ENCODE peak calls at places on chromosomes 3 and 15, in four cellular contexts. F is HCT116, T is H1, V is SK-N-SH. W is an unnamed sample.

GRCh38 chr3:32570426-32571191 is at the start of gene DYNC1LI1:
- DNase-seq in V (peak), T (peak), F (peak), W (peak)

GRCh38 chr15:52255008-52255407 is 40.6 kb downstream of the MYO5C start:
- DNase-seq in V (no peak), F (no peak), T (no peak), W (no peak)

GRCh38 chr3:65406470-65406869 is 632.2 kb downstream of the MAGI1 start:
- DNase-seq in T (no peak), F (no peak), V (no peak), W (no peak)

GRCh38 chr3:151743860-151744259 is 10.1 kb downstream of the AADACL2 start:
- DNase-seq in V (no peak), T (no peak), F (no peak), W (no peak)

GRCh38 chr15:37876900-37877299 is 57.5 kb upstream of the TMCO5A start:
- DNase-seq in F (no peak), V (no peak), T (no peak), W (no peak)

GRCh38 chr15:66069751-66070150 is 183.8 kb downstream of the MEGF11 start:
- DNase-seq in F (no peak), V (no peak), T (no peak), W (peak)

GRCh38 chr15:81880833-81881232 is 165.0 kb downstream of the MEX3B start:
- DNase-seq in V (no peak), F (no peak), T (no peak), W (no peak)

GRCh38 chr15:40982855-40983254 is 29.6 kb downstream of the CHAC1 start:
- DNase-seq in T (no peak), V (no peak), F (no peak), W (no peak)

GRCh38 chr3:46484911-46485696 is 12.7 kb upstream of the RTP3 start:
- DNase-seq in T (no peak), F (no peak), V (no peak), W (no peak)

GRCh38 chr3:47324278-47324865 is 41.6 kb downstream of the KLHL18 start:
- DNase-seq in V (peak), T (peak), F (peak), W (peak)

GRCh38 chr3:156378871-156379270 is 176.0 kb downstream of the SSR3 start:
- DNase-seq in V (no peak), T (no peak), F (no peak), W (no peak)

GRCh38 chr3:180594631-180595348 is 7.2 kb upstream of the TTC14 start:
- DNase-seq in V (peak), F (peak), T (no peak), W (peak)

GRCh38 chr15:52436971-52437370 is 91.7 kb downstream of the MYO5A start:
- DNase-seq in V (no peak), T (no peak), F (no peak), W (no peak)

GRCh38 chr3:78148986-78149717 is 1109.3 kb downstream of the ROBO2 start:
- DNase-seq in T (no peak), V (no peak), F (no peak), W (peak)

GRCh38 chr15:88653200-88654064 is 14.6 kb downstream of the ISG20 start:
- DNase-seq in T (no peak), V (peak), F (no peak), W (no peak)

GRCh38 chr3:141093971-141094401 is 42.8 kb downstream of the SPSB4 start:
- DNase-seq in V (peak), F (no peak), T (no peak), W (no peak)

GRCh38 chr15:100908466-100908865 is 10.7 kb upstream of the LRRK1 start:
- DNase-seq in T (no peak), V (no peak), F (no peak), W (no peak)

GRCh38 chr15:96947830-96948229 is 617.3 kb downstream of the NR2F2 start:
- DNase-seq in F (no peak), V (peak), T (no peak), W (no peak)

GRCh38 chr3:132284756-132285619 is 32.2 kb upstream of the ACP3 start:
- DNase-seq in F (no peak), V (no peak), T (no peak), W (no peak)

DNA sequence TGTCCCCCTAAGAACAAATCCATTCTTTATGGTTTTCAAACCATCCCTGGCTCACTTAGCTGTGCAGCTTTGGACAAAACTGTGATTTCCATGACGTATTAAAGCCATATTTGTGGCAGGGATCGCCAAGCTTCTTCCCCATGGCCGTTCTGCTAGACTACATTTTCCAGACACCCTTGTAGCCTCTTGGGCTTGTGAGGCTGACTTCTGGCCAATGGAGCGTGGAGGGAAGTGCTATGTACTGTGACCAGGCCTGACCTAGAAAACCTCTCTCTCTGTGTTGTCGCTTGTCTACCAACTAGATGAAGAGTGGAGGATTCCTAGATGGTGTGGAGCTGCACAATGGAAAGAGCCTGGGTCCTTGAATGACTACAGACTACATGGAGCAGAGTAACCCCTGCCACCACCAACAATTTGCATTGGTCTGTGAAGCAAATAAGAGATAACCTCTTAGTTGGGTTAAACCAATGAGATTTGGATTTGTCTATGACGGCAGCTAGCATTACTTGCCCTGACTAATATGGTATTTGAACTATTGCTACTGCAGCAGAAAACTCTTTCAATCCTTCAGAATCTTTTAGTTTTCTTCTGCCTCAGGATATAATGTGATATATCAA is 22.1 kb upstream of the MGLL start:
- DNase-seq in F (no peak), T (no peak), V (no peak), W (no peak)
- TF ChIP-seq JUND in F (no peak), T (no peak), V (no peak), W (no peak)

DNA sequence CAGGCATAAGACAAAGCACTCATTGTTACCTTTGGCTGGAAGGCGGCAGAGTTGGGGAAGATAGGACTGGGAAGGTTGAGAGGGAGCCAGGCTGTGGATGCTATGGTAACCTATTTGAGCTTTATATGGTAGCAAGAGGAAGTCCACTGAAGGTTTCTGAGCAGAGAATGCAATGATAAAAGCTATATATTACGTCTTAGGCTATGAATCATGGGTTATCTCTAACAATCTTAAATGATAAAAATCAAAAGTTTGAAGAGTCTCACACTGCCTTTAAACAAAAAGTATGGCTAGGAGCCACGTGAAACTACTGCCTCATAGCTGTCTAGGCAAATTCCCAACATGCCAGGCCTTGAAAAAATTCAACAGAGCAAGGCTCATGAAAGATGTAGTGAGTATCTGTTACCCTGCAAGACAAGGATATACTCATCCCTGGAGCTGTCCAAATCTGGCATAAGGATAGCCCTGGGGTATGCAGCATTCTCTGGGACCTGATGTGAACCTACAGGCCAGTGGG is 4.1 kb downstream of the P3H2 start:
- DNase-seq in F (no peak), V (no peak), T (no peak), W (peak)
- TF ChIP-seq JUND in F (no peak), V (peak), T (no peak), W (no peak)

GRCh38 chr3:11494131-11494916 is 149.4 kb downstream of the VGLL4 start:
- DNase-seq in F (no peak), V (no peak), T (no peak), W (no peak)
- TF ChIP-seq JUND in F (no peak), V (no peak), T (no peak), W (no peak)

GRCh38 chr3:50562866-50563265 is 4.7 kb downstream of the C3orf18 start:
- DNase-seq in F (no peak), T (no peak), V (no peak), W (no peak)
- TF ChIP-seq JUND in F (no peak), T (no peak), V (no peak), W (no peak)

GRCh38 chr3:25103391-25103790 is 324.7 kb upstream of the RARB start:
- DNase-seq in F (no peak), V (no peak), T (no peak), W (no peak)
- TF ChIP-seq JUND in F (no peak), V (no peak), T (no peak), W (no peak)

DNA sequence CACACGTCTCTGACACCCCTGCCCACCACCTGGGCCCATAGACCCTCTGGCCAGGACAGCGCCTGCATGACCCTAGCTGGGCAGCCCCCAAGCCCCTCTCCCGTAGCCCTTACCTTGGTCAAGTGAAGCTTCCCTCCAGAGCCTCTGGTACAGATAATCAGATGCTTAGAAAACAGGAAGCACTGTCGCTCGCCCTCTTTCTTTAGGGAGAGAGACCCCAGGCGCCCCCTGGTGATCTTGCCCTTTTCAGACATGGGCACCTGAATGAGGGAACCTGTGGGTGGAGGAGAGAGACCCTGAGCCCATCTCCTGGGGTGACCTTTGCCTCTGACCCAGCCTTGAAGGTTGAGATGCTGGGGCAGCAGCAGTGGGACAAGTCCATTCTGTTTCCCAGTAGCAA is 65.4 kb downstream of the RASGRF1 start:
- DNase-seq in T (no peak), F (no peak), V (peak), W (no peak)
- TF ChIP-seq JUND in T (no peak), F (no peak), V (no peak), W (no peak)